ENCODE peak calls at places on chromosomes 12 and 14, in ten cellular contexts. T is mucosa of descending colon, H is H7, M is choroid plexus epithelial cell, E is retinal pigment epithelial cell, L is GM06990, R is NCI-H524, P is D341Med, D is right lobe of liver, J is iPS-NIHi11. K is an unnamed sample.

GRCh38 chr12:56206373-56207166 is 15.2 kb downstream of the RNF41 start:
- DNase-seq in T (peak; percentile 85), H (peak; percentile 85), M (peak; percentile 73), E (no peak), L (no peak), R (no peak), P (peak; percentile 80), D (no peak), J (peak; percentile 82), K (peak; percentile 62)

GRCh38 chr12:64109706-64110105 is 112.4 kb downstream of the KICS2 start:
- DNase-seq in T (no peak), H (no peak), M (no peak), E (no peak), L (no peak), R (no peak), P (no peak), D (no peak), J (no peak), K (no peak)

GRCh38 chr12:76777765-76778216 is 13.9 kb downstream of the ZDHHC17 start:
- DNase-seq in T (no peak), H (no peak), M (no peak), E (no peak), L (peak; percentile 8), R (no peak), P (no peak), D (no peak), J (no peak), K (no peak)

GRCh38 chr12:16021666-16022065 is 110.5 kb downstream of the DERA start:
- DNase-seq in T (peak; percentile 41), H (no peak), M (no peak), E (no peak), L (no peak), R (no peak), P (no peak), D (no peak), J (no peak), K (no peak)

GRCh38 chr14:34453226-34453625 is 8.8 kb downstream of the SPTSSA start:
- DNase-seq in T (no peak), H (no peak), M (no peak), E (no peak), L (no peak), R (no peak), P (no peak), D (no peak), J (no peak), K (no peak)

GRCh38 chr12:19451196-19451595 is 11.9 kb downstream of the AEBP2 start:
- DNase-seq in T (peak; percentile 11), H (no peak), M (peak; percentile 34), E (no peak), L (no peak), R (no peak), P (no peak), D (no peak), J (no peak), K (no peak)

GRCh38 chr12:116687888-116688287 is 50.0 kb downstream of the SPRING1 start:
- DNase-seq in T (peak; percentile 26), H (peak; percentile 86), M (peak; percentile 34), E (no peak), L (no peak), R (no peak), P (peak; percentile 73), D (no peak), J (peak; percentile 80), K (peak; percentile 35)

GRCh38 chr14:102279688-102280348 is 25.1 kb downstream of the MOK start:
- DNase-seq in T (no peak), H (no peak), M (peak; percentile 99), E (peak; percentile 81), L (peak; percentile 13), R (no peak), P (no peak), D (no peak), J (no peak), K (no peak)

GRCh38 chr14:89445252-89445973 is 28.4 kb upstream of the FOXN3 start:
- DNase-seq in T (no peak), H (no peak), M (no peak), E (no peak), L (peak; percentile 41), R (no peak), P (no peak), D (no peak), J (no peak), K (no peak)

GRCh38 chr12:110846615-110847566 is at the start of gene CCDC63:
- DNase-seq in T (peak; percentile 62), H (peak; percentile 89), M (peak; percentile 52), E (no peak), L (peak; percentile 44), R (peak; percentile 59), P (peak; percentile 85), D (peak; percentile 69), J (peak; percentile 80), K (peak; percentile 46)

GRCh38 chr12:41972196-41972994 is 172.3 kb downstream of the GXYLT1 start:
- DNase-seq in T (no peak), H (no peak), M (no peak), E (no peak), L (no peak), R (no peak), P (no peak), D (no peak), J (no peak), K (no peak)

GRCh38 chr12:89927226-89927698 is 218.6 kb upstream of the ATP2B1 start:
- DNase-seq in T (no peak), H (no peak), M (no peak), E (no peak), L (peak; percentile 73), R (no peak), P (no peak), D (no peak), J (no peak), K (no peak)

GRCh38 chr14:105475916-105476845 is 1.6 kb downstream of the CRIP2 start:
- DNase-seq in T (peak; percentile 24), H (peak; percentile 86), M (no peak), E (no peak), L (no peak), R (no peak), P (no peak), D (peak; percentile 93), J (no peak), K (no peak)

GRCh38 chr12:53383258-53383657 is 3.3 kb downstream of the SP1 start:
- DNase-seq in T (no peak), H (no peak), M (no peak), E (no peak), L (no peak), R (no peak), P (no peak), D (no peak), J (no peak), K (no peak)

GRCh38 chr12:13592063-13592942 is 389.1 kb downstream of the GRIN2B start:
- DNase-seq in T (no peak), H (no peak), M (no peak), E (no peak), L (peak; percentile 18), R (no peak), P (no peak), D (no peak), J (no peak), K (no peak)

GRCh38 chr12:110100315-110100970 is 23.7 kb upstream of the IFT81 start:
- DNase-seq in T (peak; percentile 80), H (peak; percentile 57), M (peak; percentile 88), E (no peak), L (peak; percentile 80), R (peak; percentile 9), P (peak; percentile 65), D (peak; percentile 61), J (peak; percentile 74), K (no peak)

GRCh38 chr14:33738029-33738428 is 212.8 kb downstream of the EGLN3 start:
- DNase-seq in T (no peak), H (no peak), M (no peak), E (no peak), L (no peak), R (no peak), P (no peak), D (no peak), J (no peak), K (no peak)

GRCh38 chr14:23430016-23430732 is 5.3 kb downstream of the MYH7 start:
- DNase-seq in T (no peak), H (peak; percentile 29), M (no peak), E (no peak), L (no peak), R (no peak), P (no peak), D (no peak), J (no peak), K (no peak)

GRCh38 chr14:34699873-34700621 is 14.3 kb downstream of the CFL2 start:
- DNase-seq in T (no peak), H (no peak), M (peak; percentile 92), E (peak; percentile 70), L (no peak), R (peak; percentile 90), P (no peak), D (no peak), J (no peak), K (no peak)

GRCh38 chr12:29566441-29566840 is 69.0 kb upstream of the OVCH1 start:
- DNase-seq in T (no peak), H (no peak), M (peak; percentile 91), E (no peak), L (no peak), R (no peak), P (no peak), D (no peak), J (no peak), K (no peak)

GRCh38 chr14:95953111-95953724 is 76.6 kb downstream of the TUNAR start:
- DNase-seq in T (no peak), H (peak; percentile 23), M (peak; percentile 6), E (no peak), L (no peak), R (no peak), P (no peak), D (no peak), J (peak; percentile 53), K (no peak)

GRCh38 chr12:122356192-122356635 is 66.3 kb downstream of the CLIP1 start:
- DNase-seq in T (peak; percentile 73), H (peak; percentile 74), M (peak; percentile 82), E (no peak), L (peak; percentile 37), R (peak; percentile 52), P (peak; percentile 73), D (no peak), J (peak; percentile 57), K (no peak)

GRCh38 chr12:94304566-94305061 is 155.1 kb downstream of the CEP83 start:
- DNase-seq in T (no peak), H (peak; percentile 54), M (peak; percentile 85), E (peak; percentile 18), L (no peak), R (no peak), P (no peak), D (no peak), J (peak; percentile 64), K (no peak)

GRCh38 chr12:129753596-129753995 is 150.2 kb downstream of the TMEM132D start:
- DNase-seq in T (no peak), H (no peak), M (peak; percentile 77), E (peak; percentile 63), L (no peak), R (no peak), P (no peak), D (no peak), J (no peak), K (no peak)

GRCh38 chr14:68109132-68109531 is 289.6 kb downstream of the RAD51B start:
- DNase-seq in T (no peak), H (no peak), M (peak; percentile 32), E (peak; percentile 34), L (no peak), R (no peak), P (no peak), D (no peak), J (no peak), K (no peak)

GRCh38 chr14:67166450-67166853 is 22.8 kb upstream of the GARIN2 start:
- DNase-seq in T (peak; percentile 73), H (peak; percentile 21), M (peak; percentile 77), E (no peak), L (no peak), R (no peak), P (peak; percentile 43), D (no peak), J (peak; percentile 29), K (peak; percentile 17)

K was measured in upper lobe of left lung.